ENCODE peak calls at places on chromosomes 6 and 20, in four cellular contexts. G is psoas muscle, L is kidney, P is IMR-90. U is an unnamed sample.

GRCh38 chr6:90216081-90216977 is 80.3 kb downstream of the BACH2 start:
- DNase-seq in G (no peak), L (peak), P (peak), U (peak)

GRCh38 chr20:50575869-50576720 is 65.9 kb downstream of the PTPN1 start:
- DNase-seq in L (no peak), P (peak), G (peak), U (peak)

GRCh38 chr6:112286010-112286409 is 31.6 kb upstream of the LAMA4 start:
- DNase-seq in G (no peak), P (no peak), L (no peak), U (no peak)

GRCh38 chr6:73722318-73723060 is 26.5 kb downstream of the CD109 start:
- DNase-seq in L (no peak), G (no peak), P (peak), U (peak)

GRCh38 chr20:57501461-57502330 is 23.2 kb downstream of the CTCFL start:
- DNase-seq in L (no peak), G (no peak), P (no peak), U (peak)

GRCh38 chr20:50536333-50536732 is 26.1 kb downstream of the PTPN1 start:
- DNase-seq in P (no peak), G (no peak), L (no peak), U (no peak)

GRCh38 chr6:87788141-87788540 is 86.1 kb upstream of the AKIRIN2 start:
- DNase-seq in G (no peak), P (no peak), L (no peak), U (no peak)

GRCh38 chr20:63376283-63377250 is 15.4 kb upstream of the CHRNA4 start:
- DNase-seq in L (no peak), P (no peak), G (no peak), U (no peak)

GRCh38 chr6:27161946-27162603 is 85.4 kb upstream of the PRSS16 start:
- DNase-seq in P (peak), G (no peak), L (no peak), U (peak)

GRCh38 chr6:2396856-2397640 is 151.6 kb upstream of the GMDS start:
- DNase-seq in P (peak), L (peak), G (peak), U (peak)

GRCh38 chr6:118618676-118619377 is 32.6 kb downstream of the CEP85L start:
- DNase-seq in G (peak), P (peak), L (peak), U (peak)

GRCh38 chr6:39300739-39301138 is 13.5 kb downstream of the KCNK17 start:
- DNase-seq in L (no peak), P (no peak), G (no peak), U (no peak)

GRCh38 chr6:164102701-164103100 is 688.2 kb downstream of the QKI start:
- DNase-seq in G (no peak), P (no peak), L (no peak), U (no peak)

GRCh38 chr6:38522322-38522721 is 117.4 kb downstream of the BTBD9 start:
- DNase-seq in G (no peak), L (no peak), P (peak), U (peak)

GRCh38 chr20:32538526-32538918 is 46.6 kb downstream of the NOL4L start:
- DNase-seq in P (no peak), L (no peak), G (no peak), U (peak)

GRCh38 chr6:14472964-14473363 is 355.4 kb downstream of the CD83 start:
- DNase-seq in L (no peak), G (no peak), P (peak), U (peak)

GRCh38 chr6:31660998-31661866 is 654 bp upstream of the C6orf47 start:
- DNase-seq in L (no peak), P (peak), G (no peak), U (peak)

GRCh38 chr6:41625442-41625841 is 12.8 kb upstream of the MDFI start:
- DNase-seq in G (peak), P (no peak), L (no peak), U (peak)

GRCh38 chr6:110053395-110054240 is 75.5 kb downstream of the GPR6 start:
- DNase-seq in G (no peak), L (no peak), P (peak), U (peak)

GRCh38 chr20:54849741-54850140 is 374.3 kb downstream of the DOK5 start:
- DNase-seq in L (no peak), P (no peak), G (no peak), U (no peak)

GRCh38 chr20:33130553-33130952 is 37.4 kb upstream of the BPIFA2 start:
- DNase-seq in G (no peak), L (no peak), P (no peak), U (no peak)

GRCh38 chr6:106513813-106514212 is 115.5 kb downstream of the RTN4IP1 start:
- DNase-seq in G (no peak), L (no peak), P (no peak), U (no peak)

GRCh38 chr20:20037960-20038359 is 14.3 kb downstream of the CRNKL1 start:
- DNase-seq in P (peak), L (no peak), G (no peak), U (peak)

GRCh38 chr6:169811521-169812256 is 60.3 kb downstream of the ERMARD start:
- DNase-seq in G (no peak), P (no peak), L (no peak), U (no peak)

DNA sequence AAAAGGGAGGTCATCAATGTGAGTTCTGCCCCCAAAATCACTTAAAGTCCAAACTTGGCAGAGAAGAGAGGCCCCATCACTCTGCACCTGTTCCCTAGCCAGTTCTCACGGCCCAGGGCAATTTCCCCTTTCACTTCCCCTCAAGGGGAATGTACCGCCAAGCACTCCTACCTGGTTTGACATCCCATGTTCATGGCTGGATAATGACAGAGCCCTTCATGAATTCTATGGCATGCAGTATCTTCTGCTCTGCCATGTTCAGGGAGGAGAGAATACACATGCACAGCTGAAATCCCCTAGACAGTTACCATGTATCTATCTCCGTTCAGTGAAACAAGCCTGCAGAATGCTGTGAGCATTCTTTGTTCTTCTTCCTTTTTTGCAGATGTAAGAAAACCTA is 80.0 kb upstream of the ARID1B start:
- DNase-seq in P (no peak), G (no peak), L (no peak), U (no peak)
- H3K4me3 ChIP-seq in P (no peak), G (no peak), L (no peak), U (no peak)

GRCh38 chr20:12199703-12200102 is 282.0 kb downstream of the BTBD3 start:
- DNase-seq in G (no peak), P (no peak), L (no peak), U (no peak)

GRCh38 chr20:12201289-12201991 is 283.7 kb downstream of the BTBD3 start:
- DNase-seq in L (no peak), G (no peak), P (peak), U (peak)

GRCh38 chr20:12203399-12203798 is 285.7 kb downstream of the BTBD3 start:
- DNase-seq in L (no peak), G (no peak), P (no peak), U (no peak)

GRCh38 chr20:12207875-12208274 is 290.2 kb downstream of the BTBD3 start:
- DNase-seq in P (peak), L (no peak), G (no peak), U (peak)

DNA sequence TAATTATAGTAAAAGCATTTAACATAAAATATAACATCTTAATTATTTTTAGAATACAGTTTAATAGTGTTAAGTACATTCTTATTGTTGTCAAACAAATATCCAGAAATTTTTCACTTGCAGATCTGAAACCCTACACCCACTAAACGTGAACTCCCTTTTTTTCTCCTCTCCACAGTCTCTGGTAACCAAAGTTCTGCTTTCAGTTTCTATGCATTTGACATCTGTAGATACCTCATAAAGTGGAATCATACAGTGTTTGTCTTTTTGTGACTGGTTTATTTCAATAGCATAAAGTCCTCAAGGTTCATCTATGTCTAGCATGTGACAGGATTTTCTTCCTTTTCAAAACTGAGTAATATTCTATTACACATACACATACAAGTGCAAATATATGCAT is 286.3 kb downstream of the BTBD3 start:
- DNase-seq in P (no peak), G (no peak), L (no peak), U (no peak)
- TF ChIP-seq CTCF in P (no peak), G (no peak), L (no peak), U (no peak)

GRCh38 chr20:1503564-1504227 is 12.5 kb upstream of the SIRPB2 start:
- DNase-seq in P (peak), L (peak), G (peak), U (peak)
- H3K4me3 ChIP-seq in P (no peak), L (no peak), G (no peak), U (no peak)

GRCh38 chr6:105001906-105002305 is 45.0 kb downstream of the LIN28B start:
- DNase-seq in P (no peak), G (no peak), L (no peak), U (peak)

GRCh38 chr6:105001063-105001462 is 44.2 kb downstream of the LIN28B start:
- DNase-seq in L (no peak), G (no peak), P (no peak), U (no peak)

GRCh38 chr6:104995989-104996617 is 39.2 kb downstream of the LIN28B start:
- DNase-seq in L (no peak), P (peak), G (no peak), U (peak)
- TF ChIP-seq CTCF in L (no peak), P (peak), G (no peak), U (peak)